ENCODE peak calls at places on chromosome 7, in eight cellular contexts. Z, D, C, Q, E, A, B and F are unnamed samples.
A peak's percentile ranks its signal among the peaks of the same experiment; 100 is the strongest.

GRCh38 chr7:95660023-95660434 is 63.7 kb upstream of the PDK4 start:
- DNase-seq in Z (no peak), Q (no peak), D (no peak), B (no peak), E (no peak), C (no peak), A (no peak), F (no peak)

GRCh38 chr7:128398016-128398840 is 11.6 kb downstream of the IMPDH1 start:
- DNase-seq in B (peak; percentile 65), A (peak; percentile 67), Z (peak; percentile 72), E (peak; percentile 17), D (peak; percentile 63), C (peak; percentile 78), Q (peak; percentile 32), F (peak; percentile 10)

GRCh38 chr7:2819161-2819953 is 24.8 kb downstream of the GNA12 start:
- DNase-seq in B (peak; percentile 16), A (no peak), Q (no peak), E (no peak), Z (no peak), C (peak; percentile 19), D (no peak), F (no peak)

GRCh38 chr7:140920745-140921144 is 4.0 kb downstream of the BRAF start:
- DNase-seq in E (no peak), A (no peak), C (no peak), D (no peak), Q (no peak), B (no peak), Z (no peak), F (no peak)

GRCh38 chr7:69967699-69968450 is 369.6 kb downstream of the AUTS2 start:
- DNase-seq in E (no peak), A (no peak), D (peak; percentile 10), B (no peak), C (no peak), Q (no peak), Z (no peak), F (no peak)

GRCh38 chr7:87219545-87220025 is at the start of gene TMEM243:
- DNase-seq in B (peak; percentile 88), Q (peak; percentile 85), Z (peak; percentile 81), D (peak; percentile 45), E (peak; percentile 40), C (peak; percentile 56), A (peak; percentile 90), F (peak; percentile 23)

GRCh38 chr7:34596887-34597286 is 61.1 kb upstream of the NPSR1 start:
- DNase-seq in D (no peak), Q (no peak), B (no peak), C (no peak), E (no peak), A (peak; percentile 54), Z (no peak), F (peak; percentile 26)

GRCh38 chr7:41219276-41219675 is 483.6 kb downstream of the INHBA start:
- DNase-seq in D (no peak), Q (no peak), C (no peak), E (no peak), Z (no peak), B (no peak), A (no peak), F (no peak)

GRCh38 chr7:135335628-135336139 is 102.0 kb downstream of the STRA8 start:
- DNase-seq in C (peak; percentile 99), D (peak; percentile 50), E (peak; percentile 89), B (peak; percentile 73), Z (peak; percentile 59), Q (no peak), A (peak; percentile 90), F (peak; percentile 89)

GRCh38 chr7:81616951-81617350 is 152.9 kb downstream of the HGF start:
- DNase-seq in B (no peak), E (no peak), C (no peak), D (no peak), Z (no peak), Q (no peak), A (no peak), F (no peak)

GRCh38 chr7:47307311-47307710 is 274.6 kb downstream of the TNS3 start:
- DNase-seq in E (no peak), Q (no peak), B (no peak), C (no peak), D (no peak), Z (no peak), A (no peak), F (no peak)